ENCODE peak calls at places on chromosomes 11 and 22, in four cellular contexts. One of them, this sample, is unnamed.

GRCh38 chr11:132874638-132875037 is 657.7 kb downstream of the OPCML start:
- DNase-seq in GM13976: no peak
- DNase-seq in astrocyte of the spinal cord: peak
- DNase-seq in H9: no peak
- DNase-seq in this sample: no peak

GRCh38 chr11:74325649-74326645 is 14.5 kb upstream of the P4HA3 start:
- DNase-seq in H9: no peak
- DNase-seq in GM13976: no peak
- DNase-seq in astrocyte of the spinal cord: peak
- DNase-seq in this sample: no peak

GRCh38 chr22:11628651-11629511 is 3899.1 kb upstream of the OR11H1 start:
- DNase-seq in H9: no peak
- DNase-seq in astrocyte of the spinal cord: no peak
- DNase-seq in GM13976: no peak
- DNase-seq in this sample: no peak

GRCh38 chr11:47631473-47631872 is 10.9 kb downstream of the MTCH2 start:
- DNase-seq in H9: no peak
- DNase-seq in astrocyte of the spinal cord: no peak
- DNase-seq in GM13976: no peak
- DNase-seq in this sample: no peak

GRCh38 chr22:30212363-30212995 is 34.1 kb downstream of the LIF start:
- DNase-seq in H9: no peak
- DNase-seq in astrocyte of the spinal cord: peak
- DNase-seq in GM13976: no peak
- DNase-seq in this sample: no peak

GRCh38 chr11:17386331-17387084 is 2.0 kb downstream of the KCNJ11 start:
- DNase-seq in astrocyte of the spinal cord: peak
- DNase-seq in H9: peak
- DNase-seq in GM13976: peak
- DNase-seq in this sample: no peak

GRCh38 chr11:19498986-19499669 is 213.5 kb upstream of the NAV2 start:
- DNase-seq in GM13976: no peak
- DNase-seq in H9: no peak
- DNase-seq in astrocyte of the spinal cord: peak
- DNase-seq in this sample: no peak

GRCh38 chr11:74004694-74005615 is 3.9 kb downstream of the UCP3 start:
- DNase-seq in H9: no peak
- DNase-seq in astrocyte of the spinal cord: no peak
- DNase-seq in GM13976: no peak
- DNase-seq in this sample: no peak

GRCh38 chr11:122116591-122116990 is 576 bp upstream of the BLID start:
- DNase-seq in H9: no peak
- DNase-seq in GM13976: no peak
- DNase-seq in astrocyte of the spinal cord: no peak
- DNase-seq in this sample: no peak

GRCh38 chr11:60994450-60995135 is 23.1 kb downstream of the CD6 start:
- DNase-seq in GM13976: no peak
- DNase-seq in astrocyte of the spinal cord: no peak
- DNase-seq in H9: no peak
- DNase-seq in this sample: no peak

GRCh38 chr22:27866136-27867091 is 52.6 kb downstream of the PITPNB start:
- DNase-seq in H9: no peak
- DNase-seq in GM13976: no peak
- DNase-seq in astrocyte of the spinal cord: peak
- DNase-seq in this sample: no peak

GRCh38 chr11:65422633-65423515 is at the start of gene NEAT1:
- DNase-seq in astrocyte of the spinal cord: peak
- DNase-seq in H9: peak
- DNase-seq in GM13976: peak
- DNase-seq in this sample: peak

GRCh38 chr22:49234459-49234858 is 593.2 kb downstream of the BRD1 start:
- DNase-seq in GM13976: no peak
- DNase-seq in astrocyte of the spinal cord: no peak
- DNase-seq in H9: no peak
- DNase-seq in this sample: no peak

GRCh38 chr11:32918427-32918826 is 25.8 kb downstream of the QSER1 start:
- DNase-seq in astrocyte of the spinal cord: no peak
- DNase-seq in H9: no peak
- DNase-seq in GM13976: no peak
- DNase-seq in this sample: no peak

GRCh38 chr11:121416909-121417567 is 35.1 kb upstream of the SORL1 start:
- DNase-seq in H9: no peak
- DNase-seq in astrocyte of the spinal cord: peak
- DNase-seq in GM13976: peak
- DNase-seq in this sample: no peak

GRCh38 chr11:75151346-75152047 is 590 bp downstream of the SLCO2B1 start:
- DNase-seq in astrocyte of the spinal cord: no peak
- DNase-seq in GM13976: no peak
- DNase-seq in H9: no peak
- DNase-seq in this sample: no peak

GRCh38 chr11:133942594-133942993 is 14.2 kb downstream of the IGSF9B start:
- DNase-seq in astrocyte of the spinal cord: no peak
- DNase-seq in GM13976: no peak
- DNase-seq in H9: no peak
- DNase-seq in this sample: no peak

GRCh38 chr22:44395116-44396005 is 82.6 kb upstream of the SHISAL1 start:
- DNase-seq in astrocyte of the spinal cord: no peak
- DNase-seq in H9: peak
- DNase-seq in GM13976: no peak
- DNase-seq in this sample: no peak

GRCh38 chr11:106271686-106272085 is 194.2 kb downstream of the AASDHPPT start:
- DNase-seq in H9: no peak
- DNase-seq in astrocyte of the spinal cord: peak
- DNase-seq in GM13976: no peak
- DNase-seq in this sample: no peak
- TF ChIP-seq CTCF in H9: peak
- TF ChIP-seq CTCF in astrocyte of the spinal cord: peak
- TF ChIP-seq CTCF in GM13976: no peak
- TF ChIP-seq CTCF in this sample: no peak

DNA sequence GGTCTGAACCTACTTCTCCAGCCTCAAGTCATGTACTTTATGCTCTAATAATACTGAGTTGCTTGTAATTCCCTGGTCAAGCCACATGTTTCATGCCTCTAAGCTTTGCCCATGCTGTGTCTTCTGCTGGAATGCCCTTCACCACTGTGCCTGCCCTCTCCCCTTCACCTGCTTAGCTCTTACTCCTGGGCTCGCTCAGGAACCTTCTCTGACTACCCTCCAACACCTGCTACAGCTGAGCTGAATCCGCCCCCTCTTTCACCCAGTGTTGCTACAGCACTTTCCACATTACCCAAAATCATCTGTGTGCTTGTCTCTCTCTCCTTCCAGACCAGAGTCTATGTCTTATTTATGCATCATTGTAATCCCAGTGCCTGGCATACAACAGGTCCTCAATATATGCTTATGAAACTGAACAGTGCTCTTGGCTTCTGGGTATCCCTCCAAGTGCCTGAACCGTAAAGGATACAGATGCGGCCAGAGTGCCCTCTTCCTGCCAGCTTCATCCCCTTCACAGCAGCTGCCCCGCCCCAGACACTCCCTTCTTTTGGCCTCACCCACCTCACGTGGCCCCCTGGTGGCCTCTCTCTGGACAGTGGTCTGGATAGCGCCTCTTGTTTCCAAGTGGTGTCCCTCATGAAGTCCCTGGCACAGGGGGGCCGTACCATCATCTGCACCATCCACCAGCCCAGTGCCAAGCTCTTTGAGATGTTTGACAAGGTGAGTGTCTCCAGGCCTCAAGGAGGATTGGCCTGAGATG is 7.1 kb downstream of the ABCG4 start:
- DNase-seq in H9: peak
- DNase-seq in astrocyte of the spinal cord: no peak
- DNase-seq in GM13976: no peak
- DNase-seq in this sample: no peak
- TF ChIP-seq CTCF in H9: peak
- TF ChIP-seq CTCF in astrocyte of the spinal cord: no peak
- TF ChIP-seq CTCF in GM13976: no peak
- TF ChIP-seq CTCF in this sample: no peak

GRCh38 chr11:115612331-115612730 is 108.1 kb upstream of the CADM1 start:
- DNase-seq in astrocyte of the spinal cord: no peak
- DNase-seq in H9: peak
- DNase-seq in GM13976: no peak
- DNase-seq in this sample: no peak
- TF ChIP-seq CTCF in astrocyte of the spinal cord: no peak
- TF ChIP-seq CTCF in H9: no peak
- TF ChIP-seq CTCF in GM13976: no peak
- TF ChIP-seq CTCF in this sample: no peak

DNA sequence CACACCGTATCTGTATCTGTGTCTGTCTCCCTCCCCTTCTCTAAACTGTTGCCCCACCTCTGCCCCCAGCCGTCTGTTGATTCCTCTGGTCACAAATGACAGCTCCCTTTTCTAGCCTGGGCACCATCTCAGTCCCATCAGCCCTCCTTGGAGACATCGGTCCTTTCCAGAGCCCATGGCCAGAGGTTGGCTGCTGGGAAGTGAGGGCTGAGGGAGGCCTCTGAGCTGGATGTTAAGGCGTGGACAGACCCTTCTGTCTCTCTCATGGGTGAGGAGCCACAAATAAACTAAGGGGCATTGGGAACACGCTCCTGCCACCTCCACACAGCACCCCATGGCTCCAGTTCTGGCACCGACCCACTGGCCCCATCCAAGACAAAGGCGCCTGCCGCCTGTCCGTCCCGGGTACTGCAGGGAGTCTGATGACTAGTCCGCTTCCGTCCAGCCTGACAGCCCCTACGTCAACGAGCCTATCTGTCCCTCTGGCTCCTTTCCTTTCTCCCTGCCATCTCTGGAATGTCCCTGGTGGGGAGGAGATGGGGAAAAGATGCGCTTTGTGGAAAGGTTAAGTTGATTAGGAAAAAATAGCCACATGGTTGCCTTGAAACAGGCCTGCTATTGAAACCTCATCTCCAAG is 10.5 kb downstream of the PDGFB start:
- DNase-seq in astrocyte of the spinal cord: peak
- DNase-seq in GM13976: no peak
- DNase-seq in H9: no peak
- DNase-seq in this sample: no peak
- TF ChIP-seq CTCF in astrocyte of the spinal cord: no peak
- TF ChIP-seq CTCF in GM13976: no peak
- TF ChIP-seq CTCF in H9: peak
- TF ChIP-seq CTCF in this sample: no peak

DNA sequence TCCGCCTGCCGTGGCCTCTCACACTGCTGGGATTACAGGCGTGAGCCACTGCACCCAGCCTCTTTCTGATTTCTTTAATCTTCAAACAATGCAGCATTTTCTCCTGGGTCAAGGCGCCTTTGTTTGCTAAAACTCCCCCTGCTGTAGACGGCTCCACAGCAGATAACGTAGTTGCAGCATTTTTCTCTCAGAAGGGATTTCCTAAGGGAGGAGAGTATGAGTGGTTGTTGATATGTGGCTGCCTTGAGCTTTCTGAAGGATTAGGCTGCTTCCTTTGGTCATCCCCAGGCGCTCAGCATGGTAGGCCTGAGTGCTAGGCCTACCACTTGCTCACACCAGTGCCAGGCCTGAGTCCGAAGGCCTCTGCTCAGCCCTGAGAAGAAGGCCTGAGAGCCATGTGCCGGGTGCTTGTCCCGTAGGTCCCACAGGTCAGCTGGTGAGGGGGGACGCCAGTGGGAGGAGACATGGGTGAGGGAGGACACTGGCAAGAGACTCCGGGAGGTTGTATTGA is 18.1 kb downstream of the SMARCB1 start:
- DNase-seq in H9: no peak
- DNase-seq in astrocyte of the spinal cord: no peak
- DNase-seq in GM13976: no peak
- DNase-seq in this sample: no peak
- TF ChIP-seq CTCF in H9: no peak
- TF ChIP-seq CTCF in astrocyte of the spinal cord: no peak
- TF ChIP-seq CTCF in GM13976: no peak
- TF ChIP-seq CTCF in this sample: no peak

GRCh38 chr22:36829370-36830002 is 12.7 kb upstream of the PVALB start:
- DNase-seq in H9: no peak
- DNase-seq in GM13976: no peak
- DNase-seq in astrocyte of the spinal cord: no peak
- DNase-seq in this sample: no peak
- TF ChIP-seq CTCF in H9: peak
- TF ChIP-seq CTCF in GM13976: no peak
- TF ChIP-seq CTCF in astrocyte of the spinal cord: no peak
- TF ChIP-seq CTCF in this sample: no peak

GRCh38 chr22:26471522-26471921 is 12.1 kb downstream of the HPS4 start:
- DNase-seq in astrocyte of the spinal cord: peak
- DNase-seq in GM13976: no peak
- DNase-seq in H9: no peak
- DNase-seq in this sample: no peak

GRCh38 chr22:26466196-26466595 is 17.4 kb downstream of the HPS4 start:
- DNase-seq in GM13976: no peak
- DNase-seq in astrocyte of the spinal cord: no peak
- DNase-seq in H9: no peak
- DNase-seq in this sample: no peak

GRCh38 chr22:26474687-26475086 is 8.9 kb downstream of the HPS4 start:
- DNase-seq in GM13976: no peak
- DNase-seq in astrocyte of the spinal cord: peak
- DNase-seq in H9: no peak
- DNase-seq in this sample: no peak

GRCh38 chr22:26470807-26471206 is 12.8 kb downstream of the HPS4 start:
- DNase-seq in H9: no peak
- DNase-seq in GM13976: no peak
- DNase-seq in astrocyte of the spinal cord: no peak
- DNase-seq in this sample: no peak
- TF ChIP-seq CTCF in H9: no peak
- TF ChIP-seq CTCF in GM13976: no peak
- TF ChIP-seq CTCF in astrocyte of the spinal cord: no peak
- TF ChIP-seq CTCF in this sample: no peak

DNA sequence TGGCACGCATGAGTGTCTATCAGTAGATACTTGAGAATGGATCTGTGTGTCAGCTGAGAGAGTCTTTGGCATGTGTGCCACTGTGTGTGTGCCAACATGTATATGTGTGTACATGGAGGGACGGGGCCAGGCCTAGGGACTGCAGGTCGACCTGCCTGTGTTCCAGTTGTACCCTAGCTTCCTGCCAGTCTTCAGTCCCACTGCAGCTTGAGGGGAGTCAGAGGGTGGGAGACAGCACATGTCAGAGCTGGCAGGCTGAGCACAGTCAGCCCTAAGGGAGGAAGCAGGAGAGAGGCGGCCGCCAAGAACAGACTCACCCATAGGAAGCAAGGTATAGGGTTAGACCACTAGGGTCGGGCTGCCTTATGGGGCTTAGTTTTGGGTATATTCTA is 5.6 kb downstream of the CLCF1 start:
- DNase-seq in H9: no peak
- DNase-seq in astrocyte of the spinal cord: no peak
- DNase-seq in GM13976: no peak
- DNase-seq in this sample: no peak
- TF ChIP-seq CTCF in H9: no peak
- TF ChIP-seq CTCF in astrocyte of the spinal cord: no peak
- TF ChIP-seq CTCF in GM13976: no peak
- TF ChIP-seq CTCF in this sample: no peak

DNA sequence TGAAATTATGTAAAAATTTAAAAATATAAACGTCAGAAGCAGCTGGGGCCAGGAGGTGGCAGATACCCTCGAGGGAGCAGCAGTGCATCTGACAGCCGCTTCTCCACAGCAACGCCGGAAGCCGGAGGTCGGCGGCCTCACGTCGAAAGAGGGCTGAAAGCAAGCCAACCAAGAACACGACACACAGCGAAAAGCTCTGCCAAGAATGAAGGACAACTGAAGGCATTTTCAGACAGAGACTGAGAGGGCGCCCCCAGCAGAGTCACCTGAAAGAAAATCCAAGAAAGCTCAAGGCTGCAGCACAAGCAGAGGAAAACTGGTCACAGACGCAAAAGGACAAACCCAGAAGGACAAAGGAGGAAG is 34.4 kb upstream of the MOB2 start:
- DNase-seq in GM13976: no peak
- DNase-seq in astrocyte of the spinal cord: no peak
- DNase-seq in H9: no peak
- DNase-seq in this sample: no peak
- TF ChIP-seq CTCF in GM13976: no peak
- TF ChIP-seq CTCF in astrocyte of the spinal cord: peak
- TF ChIP-seq CTCF in H9: no peak
- TF ChIP-seq CTCF in this sample: no peak